ENCODE peak calls at places on chromosomes 12 and 14, in nine cellular contexts. One of them, this sample, is unnamed.
A peak's percentile ranks its signal among the peaks of the same experiment; 100 is the strongest.

GRCh38 chr12:3669594-3669993 is 83.3 kb downstream of the CRACR2A start:
- DNase-seq in breast epithelium: no peak
- DNase-seq in CD8-positive, alpha-beta T cell: no peak
- DNase-seq in RWPE1: no peak
- DNase-seq in lung: no peak
- DNase-seq in fibroblast of mammary gland: no peak
- DNase-seq in fibroblast of the aortic adventitia: no peak
- DNase-seq in mammary epithelial cell: no peak
- DNase-seq in Peyer's patch: no peak
- DNase-seq in this sample: no peak

GRCh38 chr12:124547626-124548025 is 19.8 kb downstream of the NCOR2 start:
- DNase-seq in Peyer's patch: no peak
- DNase-seq in fibroblast of mammary gland: no peak
- DNase-seq in fibroblast of the aortic adventitia: no peak
- DNase-seq in RWPE1: no peak
- DNase-seq in mammary epithelial cell: no peak
- DNase-seq in lung: no peak
- DNase-seq in breast epithelium: no peak
- DNase-seq in CD8-positive, alpha-beta T cell: no peak
- DNase-seq in this sample: no peak

GRCh38 chr12:77537648-77538047 is 293.0 kb upstream of the NAV3 start:
- DNase-seq in RWPE1: no peak
- DNase-seq in fibroblast of mammary gland: peak; percentile 57
- DNase-seq in lung: no peak
- DNase-seq in breast epithelium: no peak
- DNase-seq in Peyer's patch: no peak
- DNase-seq in fibroblast of the aortic adventitia: no peak
- DNase-seq in CD8-positive, alpha-beta T cell: no peak
- DNase-seq in mammary epithelial cell: no peak
- DNase-seq in this sample: no peak

GRCh38 chr14:23182372-23183014 is 967 bp downstream of the SLC7A8 start:
- DNase-seq in fibroblast of mammary gland: no peak
- DNase-seq in fibroblast of the aortic adventitia: no peak
- DNase-seq in CD8-positive, alpha-beta T cell: no peak
- DNase-seq in mammary epithelial cell: peak; percentile 46
- DNase-seq in lung: peak; percentile 62
- DNase-seq in RWPE1: peak; percentile 68
- DNase-seq in Peyer's patch: peak; percentile 63
- DNase-seq in breast epithelium: peak; percentile 66
- DNase-seq in this sample: peak; percentile 27

GRCh38 chr12:53118771-53119300 is 15.6 kb downstream of the SOAT2 start:
- DNase-seq in CD8-positive, alpha-beta T cell: no peak
- DNase-seq in fibroblast of the aortic adventitia: no peak
- DNase-seq in RWPE1: no peak
- DNase-seq in Peyer's patch: no peak
- DNase-seq in fibroblast of mammary gland: no peak
- DNase-seq in mammary epithelial cell: no peak
- DNase-seq in lung: no peak
- DNase-seq in breast epithelium: no peak
- DNase-seq in this sample: no peak

GRCh38 chr14:50666772-50667490 is 1.2 kb downstream of the SAV1 start:
- DNase-seq in Peyer's patch: peak; percentile 56
- DNase-seq in fibroblast of the aortic adventitia: peak; percentile 79
- DNase-seq in RWPE1: no peak
- DNase-seq in CD8-positive, alpha-beta T cell: peak; percentile 77
- DNase-seq in fibroblast of mammary gland: peak; percentile 87
- DNase-seq in mammary epithelial cell: peak; percentile 70
- DNase-seq in breast epithelium: no peak
- DNase-seq in lung: no peak
- DNase-seq in this sample: no peak

GRCh38 chr12:4445156-4446020 is at the start of gene FGF6:
- DNase-seq in lung: peak; percentile 24
- DNase-seq in fibroblast of the aortic adventitia: no peak
- DNase-seq in mammary epithelial cell: no peak
- DNase-seq in breast epithelium: no peak
- DNase-seq in RWPE1: no peak
- DNase-seq in CD8-positive, alpha-beta T cell: no peak
- DNase-seq in Peyer's patch: no peak
- DNase-seq in fibroblast of mammary gland: no peak
- DNase-seq in this sample: no peak

GRCh38 chr12:70543444-70543843 is 93.8 kb downstream of the PTPRB start:
- DNase-seq in RWPE1: peak; percentile 75
- DNase-seq in mammary epithelial cell: peak; percentile 89
- DNase-seq in CD8-positive, alpha-beta T cell: no peak
- DNase-seq in Peyer's patch: no peak
- DNase-seq in fibroblast of the aortic adventitia: peak; percentile 97
- DNase-seq in lung: no peak
- DNase-seq in fibroblast of mammary gland: peak; percentile 97
- DNase-seq in breast epithelium: no peak
- DNase-seq in this sample: no peak

GRCh38 chr12:103841690-103842584 is 903 bp upstream of the NT5DC3 start:
- DNase-seq in fibroblast of mammary gland: peak; percentile 69
- DNase-seq in RWPE1: peak; percentile 93
- DNase-seq in Peyer's patch: peak; percentile 37
- DNase-seq in CD8-positive, alpha-beta T cell: peak; percentile 27
- DNase-seq in fibroblast of the aortic adventitia: peak; percentile 31
- DNase-seq in mammary epithelial cell: peak; percentile 99
- DNase-seq in lung: peak; percentile 33
- DNase-seq in breast epithelium: peak; percentile 94
- DNase-seq in this sample: no peak

GRCh38 chr12:104671407-104672095 is 214.8 kb downstream of the CHST11 start:
- DNase-seq in CD8-positive, alpha-beta T cell: peak; percentile 85
- DNase-seq in mammary epithelial cell: peak; percentile 96
- DNase-seq in fibroblast of the aortic adventitia: peak; percentile 86
- DNase-seq in Peyer's patch: peak; percentile 55
- DNase-seq in lung: peak; percentile 94
- DNase-seq in fibroblast of mammary gland: peak; percentile 91
- DNase-seq in breast epithelium: peak; percentile 93
- DNase-seq in RWPE1: peak; percentile 89
- DNase-seq in this sample: peak; percentile 53

GRCh38 chr12:93825926-93826599 is 148.9 kb downstream of the CRADD start:
- DNase-seq in lung: no peak
- DNase-seq in fibroblast of mammary gland: peak; percentile 51
- DNase-seq in fibroblast of the aortic adventitia: peak; percentile 96
- DNase-seq in CD8-positive, alpha-beta T cell: no peak
- DNase-seq in RWPE1: no peak
- DNase-seq in Peyer's patch: no peak
- DNase-seq in mammary epithelial cell: no peak
- DNase-seq in breast epithelium: no peak
- DNase-seq in this sample: no peak

GRCh38 chr12:65209655-65210043 is 40.3 kb downstream of the LEMD3 start:
- DNase-seq in breast epithelium: no peak
- DNase-seq in lung: no peak
- DNase-seq in mammary epithelial cell: no peak
- DNase-seq in fibroblast of the aortic adventitia: no peak
- DNase-seq in CD8-positive, alpha-beta T cell: no peak
- DNase-seq in RWPE1: no peak
- DNase-seq in Peyer's patch: no peak
- DNase-seq in fibroblast of mammary gland: no peak
- DNase-seq in this sample: no peak

GRCh38 chr12:108906971-108907370 is 27.1 kb downstream of the DAO start:
- DNase-seq in breast epithelium: no peak
- DNase-seq in Peyer's patch: no peak
- DNase-seq in RWPE1: no peak
- DNase-seq in fibroblast of mammary gland: no peak
- DNase-seq in fibroblast of the aortic adventitia: no peak
- DNase-seq in lung: no peak
- DNase-seq in mammary epithelial cell: no peak
- DNase-seq in CD8-positive, alpha-beta T cell: no peak
- DNase-seq in this sample: no peak

GRCh38 chr12:9244894-9245293 is 36.7 kb upstream of the PZP start:
- DNase-seq in RWPE1: no peak
- DNase-seq in fibroblast of the aortic adventitia: no peak
- DNase-seq in breast epithelium: no peak
- DNase-seq in fibroblast of mammary gland: no peak
- DNase-seq in mammary epithelial cell: peak; percentile 60
- DNase-seq in lung: no peak
- DNase-seq in Peyer's patch: no peak
- DNase-seq in CD8-positive, alpha-beta T cell: no peak
- DNase-seq in this sample: no peak

GRCh38 chr12:45536254-45536653 is 193.3 kb upstream of the ARID2 start:
- DNase-seq in mammary epithelial cell: no peak
- DNase-seq in fibroblast of mammary gland: no peak
- DNase-seq in CD8-positive, alpha-beta T cell: no peak
- DNase-seq in lung: no peak
- DNase-seq in fibroblast of the aortic adventitia: no peak
- DNase-seq in RWPE1: no peak
- DNase-seq in breast epithelium: no peak
- DNase-seq in Peyer's patch: no peak
- DNase-seq in this sample: no peak

GRCh38 chr12:51392556-51393237 is 1.5 kb upstream of the GALNT6 start:
- DNase-seq in Peyer's patch: peak; percentile 38
- DNase-seq in fibroblast of mammary gland: no peak
- DNase-seq in lung: no peak
- DNase-seq in mammary epithelial cell: no peak
- DNase-seq in RWPE1: no peak
- DNase-seq in fibroblast of the aortic adventitia: peak; percentile 35
- DNase-seq in CD8-positive, alpha-beta T cell: peak; percentile 51
- DNase-seq in breast epithelium: no peak
- DNase-seq in this sample: no peak

GRCh38 chr14:105581551-105582341 is 55.4 kb downstream of the TMEM121 start:
- DNase-seq in mammary epithelial cell: no peak
- DNase-seq in CD8-positive, alpha-beta T cell: no peak
- DNase-seq in fibroblast of mammary gland: no peak
- DNase-seq in fibroblast of the aortic adventitia: no peak
- DNase-seq in breast epithelium: peak; percentile 24
- DNase-seq in lung: no peak
- DNase-seq in Peyer's patch: peak; percentile 80
- DNase-seq in RWPE1: no peak
- DNase-seq in this sample: peak; percentile 36

GRCh38 chr14:95346820-95347219 is 27.1 kb upstream of the CLMN start:
- DNase-seq in breast epithelium: no peak
- DNase-seq in CD8-positive, alpha-beta T cell: no peak
- DNase-seq in Peyer's patch: no peak
- DNase-seq in fibroblast of mammary gland: peak; percentile 25
- DNase-seq in mammary epithelial cell: no peak
- DNase-seq in fibroblast of the aortic adventitia: no peak
- DNase-seq in lung: no peak
- DNase-seq in RWPE1: no peak
- DNase-seq in this sample: no peak

GRCh38 chr12:110957652-110958051 is 37.3 kb upstream of the MYL2 start:
- DNase-seq in CD8-positive, alpha-beta T cell: no peak
- DNase-seq in RWPE1: no peak
- DNase-seq in fibroblast of the aortic adventitia: no peak
- DNase-seq in breast epithelium: no peak
- DNase-seq in lung: no peak
- DNase-seq in mammary epithelial cell: no peak
- DNase-seq in Peyer's patch: no peak
- DNase-seq in fibroblast of mammary gland: no peak
- DNase-seq in this sample: no peak

GRCh38 chr12:113647048-113647447 is 175.4 kb upstream of the LHX5 start:
- DNase-seq in Peyer's patch: no peak
- DNase-seq in CD8-positive, alpha-beta T cell: no peak
- DNase-seq in fibroblast of the aortic adventitia: no peak
- DNase-seq in mammary epithelial cell: no peak
- DNase-seq in fibroblast of mammary gland: no peak
- DNase-seq in RWPE1: no peak
- DNase-seq in breast epithelium: no peak
- DNase-seq in lung: no peak
- DNase-seq in this sample: no peak
- TF ChIP-seq CTCF in Peyer's patch: no peak
- TF ChIP-seq CTCF in CD8-positive, alpha-beta T cell: no peak
- TF ChIP-seq CTCF in fibroblast of the aortic adventitia: no peak
- TF ChIP-seq CTCF in mammary epithelial cell: peak; percentile 13
- TF ChIP-seq CTCF in fibroblast of mammary gland: no peak
- TF ChIP-seq CTCF in RWPE1: no peak
- TF ChIP-seq CTCF in breast epithelium: no peak
- TF ChIP-seq CTCF in lung: no peak
- TF ChIP-seq CTCF in this sample: no peak

GRCh38 chr12:2384533-2385328 is 331.9 kb downstream of the CACNA1C start:
- DNase-seq in breast epithelium: no peak
- DNase-seq in lung: no peak
- DNase-seq in RWPE1: no peak
- DNase-seq in Peyer's patch: no peak
- DNase-seq in fibroblast of mammary gland: peak; percentile 90
- DNase-seq in CD8-positive, alpha-beta T cell: no peak
- DNase-seq in mammary epithelial cell: no peak
- DNase-seq in fibroblast of the aortic adventitia: peak; percentile 89
- DNase-seq in this sample: no peak
- TF ChIP-seq CTCF in breast epithelium: no peak
- TF ChIP-seq CTCF in lung: no peak
- TF ChIP-seq CTCF in RWPE1: no peak
- TF ChIP-seq CTCF in Peyer's patch: no peak
- TF ChIP-seq CTCF in fibroblast of mammary gland: peak; percentile 25
- TF ChIP-seq CTCF in CD8-positive, alpha-beta T cell: no peak
- TF ChIP-seq CTCF in mammary epithelial cell: no peak
- TF ChIP-seq CTCF in fibroblast of the aortic adventitia: peak; percentile 40
- TF ChIP-seq CTCF in this sample: no peak

GRCh38 chr14:94332587-94332986 is 9.5 kb upstream of the SERPINA6 start:
- DNase-seq in RWPE1: no peak
- DNase-seq in breast epithelium: no peak
- DNase-seq in fibroblast of the aortic adventitia: no peak
- DNase-seq in mammary epithelial cell: no peak
- DNase-seq in fibroblast of mammary gland: no peak
- DNase-seq in lung: no peak
- DNase-seq in Peyer's patch: no peak
- DNase-seq in CD8-positive, alpha-beta T cell: no peak
- DNase-seq in this sample: no peak

GRCh38 chr14:94337274-94337673 is 14.1 kb upstream of the SERPINA6 start:
- DNase-seq in fibroblast of mammary gland: peak; percentile 81
- DNase-seq in breast epithelium: no peak
- DNase-seq in lung: no peak
- DNase-seq in CD8-positive, alpha-beta T cell: no peak
- DNase-seq in Peyer's patch: no peak
- DNase-seq in fibroblast of the aortic adventitia: peak; percentile 24
- DNase-seq in RWPE1: no peak
- DNase-seq in mammary epithelial cell: peak; percentile 71
- DNase-seq in this sample: no peak

GRCh38 chr14:94332063-94332583 is 9.0 kb upstream of the SERPINA6 start:
- DNase-seq in lung: no peak
- DNase-seq in CD8-positive, alpha-beta T cell: no peak
- DNase-seq in fibroblast of the aortic adventitia: no peak
- DNase-seq in Peyer's patch: no peak
- DNase-seq in mammary epithelial cell: no peak
- DNase-seq in fibroblast of mammary gland: no peak
- DNase-seq in breast epithelium: no peak
- DNase-seq in RWPE1: no peak
- DNase-seq in this sample: no peak

GRCh38 chr14:94338023-94338422 is 14.9 kb upstream of the SERPINA6 start:
- DNase-seq in Peyer's patch: no peak
- DNase-seq in fibroblast of mammary gland: no peak
- DNase-seq in CD8-positive, alpha-beta T cell: no peak
- DNase-seq in fibroblast of the aortic adventitia: no peak
- DNase-seq in lung: no peak
- DNase-seq in mammary epithelial cell: no peak
- DNase-seq in RWPE1: no peak
- DNase-seq in breast epithelium: no peak
- DNase-seq in this sample: no peak

GRCh38 chr14:94334837-94335236 is 11.7 kb upstream of the SERPINA6 start:
- DNase-seq in RWPE1: peak; percentile 55
- DNase-seq in lung: no peak
- DNase-seq in Peyer's patch: no peak
- DNase-seq in mammary epithelial cell: peak; percentile 91
- DNase-seq in fibroblast of the aortic adventitia: no peak
- DNase-seq in breast epithelium: no peak
- DNase-seq in CD8-positive, alpha-beta T cell: no peak
- DNase-seq in fibroblast of mammary gland: peak; percentile 65
- DNase-seq in this sample: no peak
- TF ChIP-seq CTCF in RWPE1: no peak
- TF ChIP-seq CTCF in lung: no peak
- TF ChIP-seq CTCF in Peyer's patch: no peak
- TF ChIP-seq CTCF in mammary epithelial cell: no peak
- TF ChIP-seq CTCF in fibroblast of the aortic adventitia: no peak
- TF ChIP-seq CTCF in breast epithelium: no peak
- TF ChIP-seq CTCF in CD8-positive, alpha-beta T cell: no peak
- TF ChIP-seq CTCF in fibroblast of mammary gland: no peak
- TF ChIP-seq CTCF in this sample: no peak

GRCh38 chr12:22231836-22232235 is 102.7 kb downstream of the ST8SIA1 start:
- DNase-seq in Peyer's patch: no peak
- DNase-seq in RWPE1: peak; percentile 5
- DNase-seq in CD8-positive, alpha-beta T cell: no peak
- DNase-seq in mammary epithelial cell: no peak
- DNase-seq in lung: no peak
- DNase-seq in fibroblast of the aortic adventitia: no peak
- DNase-seq in breast epithelium: no peak
- DNase-seq in fibroblast of mammary gland: peak; percentile 16
- DNase-seq in this sample: no peak
- TF ChIP-seq CTCF in Peyer's patch: no peak
- TF ChIP-seq CTCF in RWPE1: no peak
- TF ChIP-seq CTCF in CD8-positive, alpha-beta T cell: no peak
- TF ChIP-seq CTCF in mammary epithelial cell: peak; percentile 27
- TF ChIP-seq CTCF in lung: no peak
- TF ChIP-seq CTCF in fibroblast of the aortic adventitia: peak; percentile 14
- TF ChIP-seq CTCF in breast epithelium: no peak
- TF ChIP-seq CTCF in fibroblast of mammary gland: peak; percentile 31
- TF ChIP-seq CTCF in this sample: no peak

This sample was measured in activated B cell treated with CpG ODN at 0.5 μM for 24 hours.